ENCODE peak calls at places on chromosomes 7 and 10, in seven cellular contexts. One of them, this sample, is unnamed.

GRCh38 chr7:4610768-4611467 is 71.2 kb upstream of the FOXK1 start:
- DNase-seq in brain microvascular endothelial cell: peak; percentile 69
- DNase-seq in ovary: peak; percentile 67
- DNase-seq in H1: peak; percentile 51
- DNase-seq in HCT116: peak; percentile 73
- DNase-seq in cardiac muscle cell: peak; percentile 77
- DNase-seq in hepatocyte: peak; percentile 81
- DNase-seq in this sample: peak; percentile 45

GRCh38 chr7:137423321-137423720 is 79.8 kb upstream of the PTN start:
- DNase-seq in H1: no peak
- DNase-seq in hepatocyte: no peak
- DNase-seq in cardiac muscle cell: no peak
- DNase-seq in ovary: no peak
- DNase-seq in brain microvascular endothelial cell: no peak
- DNase-seq in HCT116: no peak
- DNase-seq in this sample: no peak

GRCh38 chr10:33460461-33461294 is 126.2 kb upstream of the NRP1 start:
- DNase-seq in hepatocyte: peak; percentile 33
- DNase-seq in H1: no peak
- DNase-seq in ovary: no peak
- DNase-seq in cardiac muscle cell: peak; percentile 90
- DNase-seq in HCT116: no peak
- DNase-seq in brain microvascular endothelial cell: peak; percentile 69
- DNase-seq in this sample: no peak

GRCh38 chr10:113187066-113187777 is 237.2 kb downstream of the TCF7L2 start:
- DNase-seq in HCT116: no peak
- DNase-seq in hepatocyte: peak; percentile 60
- DNase-seq in brain microvascular endothelial cell: peak; percentile 14
- DNase-seq in H1: no peak
- DNase-seq in ovary: peak; percentile 53
- DNase-seq in cardiac muscle cell: peak; percentile 86
- DNase-seq in this sample: no peak

GRCh38 chr10:89391882-89392756 is at the start of gene IFIT1:
- DNase-seq in ovary: peak; percentile 67
- DNase-seq in hepatocyte: peak; percentile 79
- DNase-seq in brain microvascular endothelial cell: peak; percentile 78
- DNase-seq in HCT116: peak; percentile 68
- DNase-seq in H1: no peak
- DNase-seq in cardiac muscle cell: peak; percentile 86
- DNase-seq in this sample: peak; percentile 39

GRCh38 chr10:98404571-98405396 is 10.2 kb downstream of the PYROXD2 start:
- DNase-seq in cardiac muscle cell: no peak
- DNase-seq in HCT116: no peak
- DNase-seq in hepatocyte: no peak
- DNase-seq in brain microvascular endothelial cell: no peak
- DNase-seq in H1: no peak
- DNase-seq in ovary: no peak
- DNase-seq in this sample: no peak

GRCh38 chr7:33868151-33868550 is 37.2 kb upstream of the BMPER start:
- DNase-seq in hepatocyte: no peak
- DNase-seq in H1: no peak
- DNase-seq in ovary: no peak
- DNase-seq in brain microvascular endothelial cell: peak; percentile 69
- DNase-seq in cardiac muscle cell: no peak
- DNase-seq in HCT116: no peak
- DNase-seq in this sample: no peak

GRCh38 chr10:110502851-110503301 is 5.2 kb downstream of the DUSP5 start:
- DNase-seq in H1: no peak
- DNase-seq in brain microvascular endothelial cell: no peak
- DNase-seq in HCT116: no peak
- DNase-seq in hepatocyte: peak; percentile 57
- DNase-seq in cardiac muscle cell: no peak
- DNase-seq in ovary: peak; percentile 35
- DNase-seq in this sample: no peak

GRCh38 chr7:80463272-80463920 is 48.5 kb downstream of the GNAT3 start:
- DNase-seq in H1: no peak
- DNase-seq in brain microvascular endothelial cell: peak; percentile 48
- DNase-seq in ovary: no peak
- DNase-seq in hepatocyte: no peak
- DNase-seq in HCT116: no peak
- DNase-seq in cardiac muscle cell: no peak
- DNase-seq in this sample: no peak

GRCh38 chr7:46811529-46811928 is 770.4 kb downstream of the TNS3 start:
- DNase-seq in HCT116: no peak
- DNase-seq in cardiac muscle cell: no peak
- DNase-seq in ovary: peak; percentile 67
- DNase-seq in brain microvascular endothelial cell: peak; percentile 91
- DNase-seq in H1: no peak
- DNase-seq in hepatocyte: peak; percentile 60
- DNase-seq in this sample: no peak

GRCh38 chr7:35277359-35277758 is 23.5 kb upstream of the TBX20 start:
- DNase-seq in cardiac muscle cell: no peak
- DNase-seq in H1: no peak
- DNase-seq in hepatocyte: no peak
- DNase-seq in ovary: no peak
- DNase-seq in brain microvascular endothelial cell: no peak
- DNase-seq in HCT116: no peak
- DNase-seq in this sample: no peak

GRCh38 chr10:89923661-89924060 is 222.3 kb downstream of the KIF20B start:
- DNase-seq in hepatocyte: no peak
- DNase-seq in H1: no peak
- DNase-seq in brain microvascular endothelial cell: no peak
- DNase-seq in ovary: no peak
- DNase-seq in cardiac muscle cell: no peak
- DNase-seq in HCT116: no peak
- DNase-seq in this sample: no peak

GRCh38 chr7:149771199-149771636 is 2.2 kb downstream of the ZNF467 start:
- DNase-seq in cardiac muscle cell: no peak
- DNase-seq in HCT116: no peak
- DNase-seq in brain microvascular endothelial cell: no peak
- DNase-seq in hepatocyte: peak; percentile 26
- DNase-seq in ovary: no peak
- DNase-seq in H1: no peak
- DNase-seq in this sample: no peak

GRCh38 chr10:132420469-132421376 is 23.7 kb downstream of the PWWP2B start:
- DNase-seq in cardiac muscle cell: no peak
- DNase-seq in hepatocyte: peak; percentile 57
- DNase-seq in H1: no peak
- DNase-seq in ovary: no peak
- DNase-seq in brain microvascular endothelial cell: no peak
- DNase-seq in HCT116: no peak
- DNase-seq in this sample: no peak

GRCh38 chr7:80014507-80014906 is 120.1 kb upstream of the GNAI1 start:
- DNase-seq in hepatocyte: peak; percentile 10
- DNase-seq in brain microvascular endothelial cell: peak; percentile 73
- DNase-seq in HCT116: no peak
- DNase-seq in cardiac muscle cell: no peak
- DNase-seq in ovary: no peak
- DNase-seq in H1: no peak
- DNase-seq in this sample: no peak

GRCh38 chr7:151019130-151019447 is 5.2 kb downstream of the ATG9B start:
- DNase-seq in hepatocyte: no peak
- DNase-seq in brain microvascular endothelial cell: no peak
- DNase-seq in ovary: no peak
- DNase-seq in H1: no peak
- DNase-seq in cardiac muscle cell: no peak
- DNase-seq in HCT116: no peak
- DNase-seq in this sample: no peak

GRCh38 chr7:39650676-39651075 is 27.3 kb downstream of the RALA start:
- DNase-seq in hepatocyte: no peak
- DNase-seq in HCT116: no peak
- DNase-seq in ovary: no peak
- DNase-seq in H1: no peak
- DNase-seq in cardiac muscle cell: no peak
- DNase-seq in brain microvascular endothelial cell: peak; percentile 64
- DNase-seq in this sample: no peak

GRCh38 chr10:30387646-30388243 is 38.7 kb upstream of the MTPAP start:
- DNase-seq in ovary: no peak
- DNase-seq in cardiac muscle cell: no peak
- DNase-seq in hepatocyte: no peak
- DNase-seq in brain microvascular endothelial cell: no peak
- DNase-seq in HCT116: peak; percentile 81
- DNase-seq in H1: no peak
- DNase-seq in this sample: no peak

GRCh38 chr7:133139350-133139749 is 57.5 kb upstream of the CHCHD3 start:
- DNase-seq in brain microvascular endothelial cell: peak; percentile 52
- DNase-seq in cardiac muscle cell: peak; percentile 68
- DNase-seq in H1: peak; percentile 81
- DNase-seq in hepatocyte: peak; percentile 62
- DNase-seq in ovary: no peak
- DNase-seq in HCT116: peak; percentile 10
- DNase-seq in this sample: no peak

GRCh38 chr10:70729763-70730357 is 55.3 kb downstream of the TBATA start:
- DNase-seq in HCT116: no peak
- DNase-seq in cardiac muscle cell: no peak
- DNase-seq in brain microvascular endothelial cell: no peak
- DNase-seq in H1: no peak
- DNase-seq in hepatocyte: no peak
- DNase-seq in ovary: no peak
- DNase-seq in this sample: no peak

GRCh38 chr7:119329715-119330114 is 943.3 kb upstream of the KCND2 start:
- DNase-seq in ovary: no peak
- DNase-seq in brain microvascular endothelial cell: no peak
- DNase-seq in cardiac muscle cell: no peak
- DNase-seq in hepatocyte: no peak
- DNase-seq in HCT116: no peak
- DNase-seq in H1: no peak
- DNase-seq in this sample: no peak

GRCh38 chr7:93620057-93620456 is 45.5 kb upstream of the CALCR start:
- DNase-seq in cardiac muscle cell: no peak
- DNase-seq in HCT116: no peak
- DNase-seq in brain microvascular endothelial cell: no peak
- DNase-seq in hepatocyte: no peak
- DNase-seq in ovary: no peak
- DNase-seq in H1: no peak
- DNase-seq in this sample: no peak

GRCh38 chr7:93623816-93624215 is 49.3 kb upstream of the CALCR start:
- DNase-seq in hepatocyte: no peak
- DNase-seq in H1: no peak
- DNase-seq in HCT116: no peak
- DNase-seq in cardiac muscle cell: no peak
- DNase-seq in brain microvascular endothelial cell: no peak
- DNase-seq in ovary: no peak
- DNase-seq in this sample: no peak

GRCh38 chr7:93620864-93621263 is 46.3 kb upstream of the CALCR start:
- DNase-seq in ovary: no peak
- DNase-seq in brain microvascular endothelial cell: no peak
- DNase-seq in cardiac muscle cell: no peak
- DNase-seq in H1: no peak
- DNase-seq in HCT116: no peak
- DNase-seq in hepatocyte: no peak
- DNase-seq in this sample: no peak

GRCh38 chr7:93626869-93627268 is 52.3 kb upstream of the CALCR start:
- DNase-seq in cardiac muscle cell: no peak
- DNase-seq in H1: no peak
- DNase-seq in brain microvascular endothelial cell: no peak
- DNase-seq in ovary: no peak
- DNase-seq in hepatocyte: no peak
- DNase-seq in HCT116: no peak
- DNase-seq in this sample: no peak

GRCh38 chr7:93622036-93622714 is 47.7 kb upstream of the CALCR start:
- DNase-seq in ovary: no peak
- DNase-seq in cardiac muscle cell: peak; percentile 49
- DNase-seq in HCT116: peak; percentile 38
- DNase-seq in H1: no peak
- DNase-seq in hepatocyte: peak; percentile 39
- DNase-seq in brain microvascular endothelial cell: peak; percentile 37
- DNase-seq in this sample: no peak
- H3K4me3 ChIP-seq in ovary: no peak overlapping the region
- H3K4me3 ChIP-seq in cardiac muscle cell: no peak overlapping the region
- H3K4me3 ChIP-seq in HCT116: no peak overlapping the region
- H3K4me3 ChIP-seq in H1: no peak overlapping the region
- H3K4me3 ChIP-seq in hepatocyte: peak overlapping the region; percentile 9
- H3K4me3 ChIP-seq in brain microvascular endothelial cell: no peak overlapping the region
- H3K4me3 ChIP-seq in this sample: no peak overlapping the region

DNA sequence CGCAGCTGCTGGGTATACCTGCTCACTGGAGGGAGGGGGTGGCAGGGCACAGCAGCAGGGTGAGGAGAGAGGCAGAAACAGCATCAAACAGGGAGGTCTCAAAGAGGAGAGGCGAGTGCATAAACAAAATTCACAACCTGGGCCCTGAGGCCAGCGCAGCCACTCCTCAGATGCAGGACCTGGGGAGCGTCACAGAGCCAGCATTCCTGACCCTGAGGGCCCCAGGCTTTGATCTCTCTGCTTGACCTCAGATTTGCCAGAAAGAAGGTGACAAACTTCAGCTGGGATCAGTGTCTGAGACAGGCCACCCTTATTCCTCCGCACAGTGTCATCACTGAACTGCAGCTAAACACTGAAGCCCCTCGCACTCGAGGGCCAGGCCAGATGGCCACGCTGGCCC is 25.6 kb downstream of the NOD1 start:
- DNase-seq in H1: no peak
- DNase-seq in HCT116: no peak
- DNase-seq in brain microvascular endothelial cell: no peak
- DNase-seq in ovary: no peak
- DNase-seq in cardiac muscle cell: peak; percentile 65
- DNase-seq in hepatocyte: no peak
- DNase-seq in this sample: no peak
- H3K27ac ChIP-seq in H1: no peak overlapping the region
- H3K27ac ChIP-seq in HCT116: no peak overlapping the region
- H3K27ac ChIP-seq in brain microvascular endothelial cell: no peak overlapping the region
- H3K27ac ChIP-seq in ovary: no peak overlapping the region
- H3K27ac ChIP-seq in cardiac muscle cell: peak overlapping the region; percentile 57
- H3K27ac ChIP-seq in hepatocyte: no peak overlapping the region
- H3K27ac ChIP-seq in this sample: no peak overlapping the region

GRCh38 chr7:2715341-2716231 is 27.6 kb downstream of the AMZ1 start:
- DNase-seq in ovary: no peak
- DNase-seq in brain microvascular endothelial cell: peak; percentile 30
- DNase-seq in hepatocyte: no peak
- DNase-seq in HCT116: no peak
- DNase-seq in H1: no peak
- DNase-seq in cardiac muscle cell: peak; percentile 59
- DNase-seq in this sample: peak; percentile 58

GRCh38 chr7:2714636-2715035 is 26.6 kb downstream of the AMZ1 start:
- DNase-seq in brain microvascular endothelial cell: no peak
- DNase-seq in hepatocyte: no peak
- DNase-seq in ovary: no peak
- DNase-seq in HCT116: no peak
- DNase-seq in H1: no peak
- DNase-seq in cardiac muscle cell: no peak
- DNase-seq in this sample: no peak

GRCh38 chr7:2713978-2714377 is 26.0 kb downstream of the AMZ1 start:
- DNase-seq in HCT116: no peak
- DNase-seq in H1: no peak
- DNase-seq in hepatocyte: no peak
- DNase-seq in brain microvascular endothelial cell: no peak
- DNase-seq in cardiac muscle cell: no peak
- DNase-seq in ovary: no peak
- DNase-seq in this sample: no peak

GRCh38 chr7:2711895-2712675 is 24.1 kb downstream of the AMZ1 start:
- DNase-seq in HCT116: no peak
- DNase-seq in H1: no peak
- DNase-seq in brain microvascular endothelial cell: no peak
- DNase-seq in hepatocyte: no peak
- DNase-seq in ovary: no peak
- DNase-seq in cardiac muscle cell: peak; percentile 55
- DNase-seq in this sample: no peak

GRCh38 chr7:2713370-2713769 is 25.4 kb downstream of the AMZ1 start:
- DNase-seq in H1: no peak
- DNase-seq in brain microvascular endothelial cell: peak; percentile 22
- DNase-seq in HCT116: no peak
- DNase-seq in hepatocyte: no peak
- DNase-seq in cardiac muscle cell: peak; percentile 86
- DNase-seq in ovary: no peak
- DNase-seq in this sample: no peak
- TF ChIP-seq CTCF in H1: no peak
- TF ChIP-seq CTCF in brain microvascular endothelial cell: peak; percentile 38
- TF ChIP-seq CTCF in HCT116: peak; percentile 2
- TF ChIP-seq CTCF in hepatocyte: no peak
- TF ChIP-seq CTCF in cardiac muscle cell: no peak
- TF ChIP-seq CTCF in ovary: no peak
- TF ChIP-seq CTCF in this sample: no peak

GRCh38 chr7:103651558-103651957 is 205.6 kb upstream of the SLC26A5 start:
- DNase-seq in H1: no peak
- DNase-seq in cardiac muscle cell: no peak
- DNase-seq in ovary: no peak
- DNase-seq in HCT116: no peak
- DNase-seq in brain microvascular endothelial cell: no peak
- DNase-seq in hepatocyte: no peak
- DNase-seq in this sample: no peak
- H3K4me3 ChIP-seq in H1: no peak overlapping the region
- H3K4me3 ChIP-seq in cardiac muscle cell: no peak overlapping the region
- H3K4me3 ChIP-seq in ovary: no peak overlapping the region
- H3K4me3 ChIP-seq in HCT116: no peak overlapping the region
- H3K4me3 ChIP-seq in brain microvascular endothelial cell: no peak overlapping the region
- H3K4me3 ChIP-seq in hepatocyte: no peak overlapping the region
- H3K4me3 ChIP-seq in this sample: no peak overlapping the region

This sample was measured in CD8-positive, alpha-beta T cell.